ENCODE peak calls at places on chromosomes 2 and 18, in seven cellular contexts. X, F, A, M, G, N and H are unnamed samples.

GRCh38 chr2:237673130-237673921 is 45.9 kb downstream of the LRRFIP1 start:
- DNase-seq in A (peak; percentile 55), F (peak; percentile 46), N (peak; percentile 56), X (peak; percentile 79), G (peak; percentile 64), M (peak; percentile 56), H (peak; percentile 66)

GRCh38 chr18:24398515-24398914 is 891 bp upstream of the OSBPL1A start:
- DNase-seq in N (peak; percentile 48), G (peak; percentile 52), M (no peak), F (no peak), A (peak; percentile 20), X (peak; percentile 39), H (peak; percentile 34)

GRCh38 chr18:54802178-54802577 is 26.1 kb upstream of the RAB27B start:
- DNase-seq in F (no peak), A (no peak), G (no peak), N (no peak), M (no peak), X (no peak), H (no peak)

GRCh38 chr2:176001281-176001902 is 675 bp downstream of the LNPK start:
- DNase-seq in M (peak; percentile 50), A (peak; percentile 28), N (peak; percentile 44), X (peak; percentile 57), G (peak; percentile 58), F (peak; percentile 30), H (peak; percentile 45)

GRCh38 chr18:76580288-76580962 is 85.4 kb upstream of the ZNF516 start:
- DNase-seq in M (no peak), G (no peak), N (no peak), X (no peak), F (no peak), A (no peak), H (no peak)

GRCh38 chr2:236512902-236513433 is 56.7 kb upstream of the ACKR3 start:
- DNase-seq in X (peak; percentile 72), M (peak; percentile 57), N (peak; percentile 68), G (peak; percentile 58), F (peak; percentile 39), A (peak; percentile 49), H (peak; percentile 48)

GRCh38 chr2:168848220-168848619 is 42.0 kb downstream of the SPC25 start:
- DNase-seq in N (no peak), M (no peak), A (no peak), F (no peak), X (no peak), G (no peak), H (no peak)

GRCh38 chr2:178072383-178073301 is at the start of gene PDE11A:
- DNase-seq in G (peak; percentile 73), M (peak; percentile 55), N (peak; percentile 70), X (peak; percentile 94), A (peak; percentile 61), F (peak; percentile 82), H (peak; percentile 85)

GRCh38 chr2:218569038-218569431 is 396 bp downstream of the CNOT9 start:
- DNase-seq in F (no peak), N (peak; percentile 61), G (peak; percentile 83), A (peak; percentile 63), M (peak; percentile 61), X (peak; percentile 70), H (peak; percentile 64)

GRCh38 chr2:239400000-239400831 is 604 bp downstream of the HDAC4 start:
- DNase-seq in A (no peak), M (peak; percentile 15), F (peak; percentile 50), X (peak; percentile 60), G (no peak), N (peak; percentile 10), H (no peak)

GRCh38 chr2:30104273-30104672 is 42.5 kb upstream of the YPEL5 start:
- DNase-seq in F (no peak), A (no peak), M (no peak), X (no peak), N (no peak), G (no peak), H (no peak)

GRCh38 chr18:77063256-77063655 is 69.3 kb downstream of the MBP start:
- DNase-seq in N (peak; percentile 58), X (peak; percentile 52), G (peak; percentile 81), F (no peak), A (peak; percentile 97), M (peak; percentile 63), H (no peak)

GRCh38 chr2:102337012-102337411 is 18.6 kb upstream of the IL18R1 start:
- DNase-seq in M (peak; percentile 90), N (peak; percentile 88), G (no peak), A (no peak), X (no peak), F (no peak), H (peak; percentile 32)
- H3K4me3 ChIP-seq in M (peak overlapping the region; percentile 44), N (no peak overlapping the region), G (no peak overlapping the region), A (no peak overlapping the region), X (no peak overlapping the region), F (no peak overlapping the region), H (no peak overlapping the region)

GRCh38 chr2:232365621-232366321 is 12.8 kb upstream of the ALPP start:
- DNase-seq in G (peak; percentile 19), N (peak; percentile 35), A (peak; percentile 48), F (peak; percentile 21), X (peak; percentile 58), M (peak; percentile 39), H (peak; percentile 43)
- TF ChIP-seq CTCF in G (peak; percentile 62), N (peak; percentile 42), A (peak; percentile 72), F (peak; percentile 75), X (no peak), M (peak; percentile 44), H (peak; percentile 39)

DNA sequence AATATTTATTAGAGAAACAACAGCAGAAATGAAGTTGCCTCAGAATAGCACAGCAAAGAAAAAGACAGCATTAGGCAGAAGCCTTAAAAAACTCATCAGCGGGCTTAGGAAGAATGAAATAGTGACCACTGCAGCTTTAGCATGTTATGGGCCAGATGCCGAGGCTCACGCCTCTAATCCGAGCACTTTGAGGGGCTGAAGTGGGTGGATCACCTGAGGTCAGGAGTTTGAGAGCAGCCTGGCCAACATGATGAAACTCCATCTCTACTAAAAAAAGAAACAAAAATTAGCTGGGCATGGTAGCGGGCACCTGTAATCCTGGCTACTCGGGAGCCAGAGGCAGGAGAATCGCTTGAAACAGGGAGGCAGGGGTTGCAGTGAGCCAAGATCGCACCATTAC is 32.4 kb downstream of the AP1S3 start:
- DNase-seq in X (no peak), A (no peak), N (no peak), G (no peak), F (no peak), M (no peak), H (no peak)
- H3K4me3 ChIP-seq in X (no peak overlapping the region), A (no peak overlapping the region), N (no peak overlapping the region), G (no peak overlapping the region), F (no peak overlapping the region), M (no peak overlapping the region), H (no peak overlapping the region)

GRCh38 chr2:19746611-19747309 is 155.0 kb downstream of the TTC32 start:
- DNase-seq in M (no peak), X (no peak), F (peak; percentile 41), A (no peak), G (peak; percentile 36), N (peak; percentile 57), H (no peak)
- TF ChIP-seq CTCF in M (peak; percentile 38), X (no peak), F (peak; percentile 13), A (peak; percentile 60), G (peak; percentile 45), N (peak; percentile 47), H (peak; percentile 35)

GRCh38 chr2:231611273-231612198 is 18.9 kb downstream of the TEX44 start:
- DNase-seq in F (peak; percentile 65), N (peak; percentile 44), A (no peak), X (no peak), M (peak; percentile 49), G (no peak), H (peak; percentile 25)

GRCh38 chr2:231614559-231615057 is 21.9 kb downstream of the TEX44 start:
- DNase-seq in A (no peak), M (no peak), F (no peak), N (no peak), G (no peak), X (no peak), H (no peak)

GRCh38 chr2:231613054-231613654 is 20.5 kb downstream of the TEX44 start:
- DNase-seq in F (no peak), A (no peak), X (peak; percentile 69), G (no peak), M (peak; percentile 32), N (peak; percentile 26), H (peak; percentile 9)

GRCh38 chr2:231613655-231614558 is 21.2 kb downstream of the TEX44 start:
- DNase-seq in G (peak; percentile 89), N (peak; percentile 86), X (peak; percentile 95), F (peak; percentile 69), A (peak; percentile 58), M (peak; percentile 82), H (peak; percentile 72)

GRCh38 chr2:231612199-231613053 is 19.8 kb downstream of the TEX44 start:
- DNase-seq in X (peak; percentile 96), N (peak; percentile 95), G (peak; percentile 97), F (peak; percentile 89), M (peak; percentile 94), A (peak; percentile 89), H (peak; percentile 94)
- H3K4me3 ChIP-seq in X (no peak overlapping the region), N (no peak overlapping the region), G (no peak overlapping the region), F (no peak overlapping the region), M (no peak overlapping the region), A (no peak overlapping the region), H (no peak overlapping the region)

GRCh38 chr2:23636412-23636811 is 251.4 kb downstream of the KLHL29 start:
- DNase-seq in N (peak; percentile 31), A (no peak), G (no peak), F (peak; percentile 21), X (no peak), M (peak; percentile 52), H (peak; percentile 9)
- TF ChIP-seq CTCF in N (peak; percentile 30), A (peak; percentile 49), G (peak; percentile 41), F (peak; percentile 31), X (no peak), M (peak; percentile 40), H (peak; percentile 36)

DNA sequence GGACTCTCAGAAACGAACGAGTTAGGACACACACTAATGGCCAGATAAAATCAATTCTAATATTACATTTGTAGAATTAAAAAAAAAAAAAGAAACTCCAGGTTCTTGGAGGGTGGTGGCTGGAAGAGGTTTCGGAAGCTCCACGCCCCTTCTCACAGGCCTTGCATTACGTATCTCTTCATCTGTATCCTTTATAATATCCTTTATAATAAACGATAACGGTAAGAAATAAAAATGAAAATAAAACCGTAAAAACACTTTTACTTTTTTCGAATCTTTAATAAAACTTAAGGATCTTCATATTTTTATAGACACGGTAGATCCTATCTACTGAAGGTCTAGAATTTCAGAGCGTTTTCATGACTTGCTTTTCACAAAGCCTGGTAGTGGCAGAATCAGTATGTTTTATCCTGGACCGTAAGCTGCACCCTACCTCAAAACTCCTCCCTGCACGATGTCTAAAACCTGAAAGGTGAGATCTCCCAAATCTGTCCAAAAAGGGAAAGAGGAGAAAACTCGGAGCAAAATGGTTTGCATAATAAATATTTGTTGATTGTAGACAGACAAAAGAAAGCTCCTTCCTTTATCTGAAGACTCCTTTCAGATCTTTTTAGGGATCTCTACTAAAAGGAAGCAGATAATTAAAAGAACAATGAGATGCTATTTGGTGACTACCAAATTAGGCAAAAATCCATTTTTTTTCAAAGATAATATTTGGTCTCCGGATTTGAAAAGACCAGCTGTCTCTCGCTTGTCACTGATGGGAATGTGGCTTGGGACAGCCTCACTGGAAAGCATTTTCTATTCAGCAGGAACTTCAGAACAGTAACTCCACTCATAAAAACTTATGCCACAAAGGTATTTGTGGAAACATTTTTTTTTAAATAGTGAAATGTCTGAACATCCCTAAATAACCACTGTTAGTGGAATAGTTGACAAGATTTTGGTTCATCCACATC is 2.0 kb upstream of the CXCR4 start:
- DNase-seq in M (no peak), X (no peak), A (no peak), F (no peak), N (no peak), G (no peak), H (no peak)
- H3K4me3 ChIP-seq in M (no peak overlapping the region), X (no peak overlapping the region), A (no peak overlapping the region), F (no peak overlapping the region), N (peak overlapping the region; percentile 58), G (no peak overlapping the region), H (no peak overlapping the region)

GRCh38 chr2:155715705-155716104 is 616.8 kb downstream of the NR4A2 start:
- DNase-seq in M (no peak), A (no peak), G (no peak), N (no peak), X (no peak), F (no peak), H (no peak)

GRCh38 chr2:155714983-155715382 is 617.5 kb downstream of the NR4A2 start:
- DNase-seq in F (no peak), M (no peak), X (no peak), G (no peak), N (no peak), A (no peak), H (no peak)
- TF ChIP-seq CTCF in F (no peak), M (no peak), X (no peak), G (no peak), N (no peak), A (peak; percentile 22), H (no peak)